ENCODE peak calls at places on chromosomes 12 and 14, in nine cellular contexts. W is endothelial cell of umbilical vein, V is uterus, O is suprapubic skin, Z is stomach, C is heart left ventricle, U is adrenal gland, K is transverse colon, B is esophagus squamous epithelium. S is an unnamed sample.

GRCh38 chr14:95855606-95856005 is 21.0 kb upstream of the TUNAR start:
- DNase-seq in C (no peak), O (no peak), B (no peak), Z (no peak), U (no peak), V (no peak), K (no peak), W (no peak), S (no peak)

GRCh38 chr14:97978336-97978735 is 1181.2 kb downstream of the VRK1 start:
- DNase-seq in K (peak), Z (peak), W (no peak), C (peak), B (no peak), O (peak), V (peak), U (peak), S (peak)

GRCh38 chr12:124515981-124516380 is 51.4 kb downstream of the NCOR2 start:
- DNase-seq in Z (peak), V (no peak), C (peak), W (no peak), O (no peak), B (no peak), U (peak), K (no peak), S (no peak)

GRCh38 chr12:41521872-41522379 is 333.8 kb downstream of the PDZRN4 start:
- DNase-seq in K (no peak), C (no peak), U (peak), B (no peak), V (no peak), O (no peak), W (peak), Z (no peak), S (no peak)

GRCh38 chr12:32765906-32766305 is 10.2 kb upstream of the YARS2 start:
- DNase-seq in C (no peak), V (no peak), B (no peak), U (no peak), Z (no peak), K (no peak), W (no peak), O (no peak), S (no peak)

GRCh38 chr14:74015965-74016364 is 3.1 kb downstream of the ENTPD5 start:
- DNase-seq in U (no peak), B (no peak), K (no peak), V (no peak), O (no peak), Z (no peak), W (no peak), C (no peak), S (no peak)

GRCh38 chr12:60042835-60043234 is 447.0 kb downstream of the SLC16A7 start:
- DNase-seq in U (no peak), K (no peak), O (no peak), V (no peak), Z (no peak), B (no peak), W (peak), C (no peak), S (no peak)

GRCh38 chr14:65985976-65986375 is 500.2 kb upstream of the CCDC196 start:
- DNase-seq in W (no peak), O (no peak), V (no peak), Z (no peak), K (no peak), U (no peak), C (no peak), B (no peak), S (no peak)

GRCh38 chr12:79295572-79295971 is 395.2 kb downstream of the PAWR start:
- DNase-seq in U (no peak), K (no peak), Z (no peak), B (no peak), C (no peak), W (no peak), V (no peak), O (no peak), S (no peak)

GRCh38 chr12:132402831-132403416 is 73.5 kb upstream of the GALNT9 start:
- DNase-seq in U (no peak), Z (no peak), C (peak), W (no peak), B (no peak), V (no peak), O (peak), K (no peak), S (no peak)

GRCh38 chr12:112664569-112664968 is 127.0 kb upstream of the RPH3A start:
- DNase-seq in C (no peak), V (no peak), O (no peak), Z (no peak), U (no peak), W (no peak), K (no peak), B (no peak), S (no peak)

GRCh38 chr14:105483300-105484068 is 3.2 kb upstream of the CRIP1 start:
- DNase-seq in U (no peak), V (no peak), W (no peak), O (no peak), Z (no peak), C (no peak), B (no peak), K (peak), S (peak)

GRCh38 chr12:75846102-75846501 is 185.5 kb downstream of the PHLDA1 start:
- DNase-seq in U (no peak), W (no peak), C (no peak), K (no peak), O (no peak), B (no peak), V (no peak), Z (no peak), S (no peak)

GRCh38 chr12:129696952-129697351 is 206.9 kb downstream of the TMEM132D start:
- DNase-seq in U (peak), C (no peak), W (no peak), O (no peak), K (no peak), Z (no peak), V (no peak), B (no peak), S (no peak)

GRCh38 chr14:70098257-70098809 is 90.4 kb downstream of the SLC8A3 start:
- DNase-seq in V (no peak), Z (no peak), C (no peak), W (no peak), B (no peak), U (peak), O (no peak), K (no peak), S (no peak)

GRCh38 chr14:39469094-39469710 is 37.0 kb upstream of the FBXO33 start:
- DNase-seq in C (no peak), U (peak), B (no peak), V (no peak), O (no peak), W (peak), Z (no peak), K (peak), S (no peak)

GRCh38 chr12:15037091-15037723 is 64.4 kb downstream of the PDE6H start:
- DNase-seq in O (no peak), V (no peak), W (no peak), C (no peak), U (peak), B (no peak), Z (no peak), K (no peak), S (no peak)

GRCh38 chr14:99734406-99735051 is 50.4 kb downstream of the CYP46A1 start:
- DNase-seq in K (peak), O (peak), U (no peak), C (peak), V (peak), B (no peak), W (no peak), Z (peak), S (no peak)

GRCh38 chr12:27434673-27435565 is 11.6 kb upstream of the SMCO2 start:
- DNase-seq in V (no peak), K (no peak), U (peak), B (no peak), W (peak), Z (no peak), O (no peak), C (no peak), S (no peak)

GRCh38 chr12:71000255-71000654 is 79.7 kb upstream of the PTPRR start:
- DNase-seq in U (no peak), W (no peak), Z (no peak), B (no peak), O (no peak), K (no peak), C (no peak), V (no peak), S (no peak)

GRCh38 chr14:75715926-75716780 is 55.1 kb downstream of the TTLL5 start:
- DNase-seq in U (no peak), Z (no peak), W (no peak), B (no peak), O (no peak), K (no peak), V (no peak), C (no peak), S (no peak)

GRCh38 chr12:130878193-130879185 is 6.6 kb downstream of the RAN start:
- DNase-seq in K (no peak), W (no peak), B (no peak), V (no peak), U (no peak), Z (no peak), C (no peak), O (no peak), S (no peak)

GRCh38 chr12:51593539-51593938 is 2.5 kb downstream of the SCN8A start:
- DNase-seq in W (peak), Z (no peak), U (peak), B (no peak), V (no peak), O (no peak), C (no peak), K (peak), S (no peak)

GRCh38 chr14:37340353-37340752 is 142.6 kb downstream of the MIPOL1 start:
- DNase-seq in K (no peak), B (no peak), U (no peak), O (no peak), V (no peak), Z (no peak), C (no peak), W (no peak), S (no peak)

GRCh38 chr12:12705833-12706520 is 10.0 kb upstream of the GPR19 start:
- DNase-seq in O (no peak), W (peak), C (peak), K (peak), Z (peak), V (no peak), U (no peak), B (no peak), S (no peak)

GRCh38 chr12:40254455-40255085 is 29.8 kb downstream of the LRRK2 start:
- DNase-seq in C (no peak), B (no peak), V (no peak), U (no peak), Z (no peak), O (no peak), W (no peak), K (no peak), S (no peak)

GRCh38 chr12:56599797-56600196 is 30.3 kb downstream of the BAZ2A start:
- DNase-seq in O (no peak), U (no peak), Z (no peak), C (no peak), K (no peak), B (no peak), V (no peak), W (no peak), S (no peak)

GRCh38 chr12:78407722-78408121 is 456.9 kb upstream of the SYT1 start:
- DNase-seq in O (no peak), K (no peak), B (no peak), C (no peak), W (no peak), U (no peak), V (no peak), Z (no peak), S (no peak)

GRCh38 chr12:84856156-84856900 is 56.3 kb downstream of the SLC6A15 start:
- DNase-seq in W (no peak), C (no peak), V (no peak), K (no peak), Z (no peak), O (no peak), B (no peak), U (no peak), S (no peak)

GRCh38 chr14:50943943-50944646 is at the start of gene PYGL:
- DNase-seq in U (peak), K (peak), W (peak), Z (peak), V (peak), B (no peak), C (peak), O (peak), S (peak)

GRCh38 chr14:30681752-30682355 is 59.7 kb downstream of the SCFD1 start:
- DNase-seq in Z (no peak), K (no peak), O (no peak), U (no peak), W (peak), V (no peak), B (no peak), C (no peak), S (no peak)

GRCh38 chr12:18700254-18700653 is 37.6 kb downstream of the PLCZ1 start:
- DNase-seq in V (peak), K (no peak), Z (no peak), W (no peak), B (no peak), O (no peak), U (peak), C (no peak), S (peak)

GRCh38 chr12:109987615-109988014 is 8.6 kb downstream of the GIT2 start:
- DNase-seq in Z (no peak), V (no peak), B (no peak), U (no peak), O (no peak), C (no peak), W (no peak), K (no peak), S (no peak)

GRCh38 chr12:8905546-8905945 is 8.8 kb upstream of the PHC1 start:
- DNase-seq in U (no peak), O (no peak), B (no peak), C (no peak), Z (no peak), W (no peak), V (no peak), K (no peak), S (no peak)

GRCh38 chr14:72423957-72424356 is 469.9 kb downstream of the DPF3 start:
- DNase-seq in U (no peak), W (no peak), O (no peak), Z (no peak), B (no peak), K (no peak), C (no peak), V (no peak), S (no peak)

GRCh38 chr14:68628605-68629310 is 164.1 kb downstream of the ZFP36L1 start:
- DNase-seq in C (no peak), W (no peak), K (peak), V (peak), B (no peak), U (no peak), Z (peak), O (peak), S (peak)
- TF ChIP-seq POLR2A in C (no peak), W (no peak), K (no peak), V (no peak), B (no peak), U (no peak), Z (no peak), O (no peak), S (no peak)

GRCh38 chr12:102879144-102879763 is 37.8 kb downstream of the PAH start:
- DNase-seq in U (peak), O (no peak), W (no peak), V (peak), C (no peak), B (no peak), K (no peak), Z (no peak), S (peak)
- TF ChIP-seq CTCF in U (peak), O (peak), W (no peak), V (peak), C (no peak), B (no peak), K (no peak), Z (no peak), S (no peak)

DNA sequence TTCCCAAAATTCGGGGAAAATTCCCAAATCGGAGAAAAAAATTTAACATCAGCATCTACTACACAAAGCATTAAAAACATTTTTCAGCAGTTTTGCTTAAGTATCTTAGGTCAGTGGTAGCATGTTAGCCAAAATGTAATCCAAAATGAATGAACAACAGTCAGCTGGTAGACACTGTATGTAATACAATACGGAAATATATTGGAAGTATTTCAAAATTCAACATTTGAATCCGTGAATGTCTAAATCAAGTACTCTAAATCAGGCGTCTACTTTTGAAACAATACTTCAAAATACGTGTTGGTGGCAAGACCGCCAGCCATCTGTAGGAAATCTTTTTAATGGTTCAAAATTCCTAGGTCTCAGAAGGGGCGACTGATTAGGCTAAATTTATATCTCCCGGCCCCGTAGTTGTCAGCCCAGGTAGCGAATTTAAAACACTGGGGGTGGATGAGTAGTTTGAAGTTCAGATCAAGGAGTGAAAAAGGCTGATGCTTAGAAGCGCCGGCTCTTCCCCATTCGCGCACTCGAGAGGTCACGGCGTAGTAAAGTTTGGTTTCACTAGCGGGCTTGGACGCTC is 1.0 kb downstream of the SCAF11 start:
- DNase-seq in Z (peak), O (no peak), B (no peak), C (no peak), U (no peak), W (no peak), V (no peak), K (no peak), S (no peak)
- H3K4me3 ChIP-seq in Z (peak), O (peak), B (peak), C (peak), U (peak), W (peak), V (peak), K (peak), S (peak)

DNA sequence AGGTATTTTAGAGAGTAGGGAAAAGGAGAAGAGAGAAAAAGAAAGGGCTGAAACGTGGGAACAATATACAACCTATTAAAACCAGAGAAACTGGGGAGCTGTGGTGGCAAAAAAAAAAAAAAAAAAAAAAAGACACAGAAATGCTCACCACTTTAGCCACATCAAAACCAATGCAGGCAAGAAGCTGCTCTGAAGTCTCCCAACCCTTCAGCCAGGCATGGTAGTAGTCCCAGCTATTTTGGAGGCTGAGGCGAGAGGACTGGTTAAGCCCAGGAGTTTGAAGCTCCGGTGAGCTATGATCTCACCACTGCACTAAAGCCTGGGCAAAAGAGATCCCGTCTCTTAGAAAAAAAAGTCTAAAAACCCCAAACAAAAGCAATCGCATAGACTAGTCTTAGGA is 33.2 kb downstream of the DENND5B start:
- DNase-seq in K (no peak), C (no peak), B (no peak), O (no peak), Z (no peak), V (no peak), U (no peak), W (no peak), S (no peak)
- TF ChIP-seq POLR2A in K (no peak), C (no peak), B (no peak), O (no peak), Z (no peak), V (no peak), U (no peak), W (no peak), S (no peak)

GRCh38 chr12:102917026-102917787 is at the start of gene PAH:
- DNase-seq in Z (peak), K (peak), U (peak), V (no peak), C (no peak), O (no peak), W (no peak), B (no peak), S (peak)
- TF ChIP-seq CTCF in Z (no peak), K (no peak), U (no peak), V (no peak), C (no peak), O (no peak), W (no peak), B (no peak), S (no peak)

DNA sequence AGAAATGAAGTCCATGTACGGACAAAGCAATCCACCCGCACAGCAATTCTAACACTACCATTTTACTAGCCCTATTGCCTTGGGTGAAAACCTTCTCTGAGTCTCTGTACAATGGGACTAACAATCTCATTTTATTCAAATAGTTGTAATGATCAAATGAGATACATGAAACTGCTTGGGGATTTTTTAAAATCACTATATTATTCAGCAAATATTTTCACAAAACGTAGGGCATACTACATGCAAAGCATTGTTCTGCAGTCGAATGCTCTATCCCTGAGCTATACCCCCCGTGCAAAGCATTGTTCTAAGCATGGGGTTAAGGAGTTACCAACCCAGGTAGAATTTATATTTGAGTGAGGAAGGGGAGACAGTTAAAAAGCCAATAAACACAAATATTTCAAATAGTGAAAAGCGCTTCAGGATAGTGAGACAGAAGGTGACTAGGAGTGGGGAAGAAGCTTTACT is 554 bp upstream of the ATF7 start:
- DNase-seq in O (no peak), B (no peak), C (no peak), K (no peak), U (no peak), Z (no peak), V (no peak), W (no peak), S (no peak)
- H3K4me3 ChIP-seq in O (peak), B (peak), C (peak), K (peak), U (peak), Z (peak), V (peak), W (peak), S (peak)